ENCODE peak calls at places on chromosomes 4 and X, in four cellular contexts. J is transverse colon, V is tibial nerve, Q is K562. E is an unnamed sample.

GRCh38 chr4:13821522-13821921 is 194.0 kb upstream of the BOD1L1 start:
- DNase-seq in J (no peak), Q (no peak), V (no peak), E (no peak)

GRCh38 chr4:8615921-8616787 is 23.6 kb downstream of the CPZ start:
- DNase-seq in V (no peak), Q (no peak), J (no peak), E (no peak)

GRCh38 chrX:39492495-39493162 is 605.1 kb downstream of the BCOR start:
- DNase-seq in J (no peak), V (no peak), Q (no peak), E (no peak)

GRCh38 chrX:17635231-17635630 is 102.1 kb upstream of the SCML1 start:
- DNase-seq in Q (no peak), V (no peak), J (peak), E (no peak)

GRCh38 chrX:130108647-130109428 is 1.5 kb downstream of the ELF4 start:
- DNase-seq in J (peak), V (no peak), Q (peak), E (no peak)

GRCh38 chr4:5708171-5708828 is at the start of gene EVC2:
- DNase-seq in J (peak), V (peak), Q (peak), E (no peak)

GRCh38 chr4:11765849-11766453 is 337.3 kb upstream of the HS3ST1 start:
- DNase-seq in J (peak), V (peak), Q (peak), E (no peak)

GRCh38 chr4:81472249-81473085 is 760 bp upstream of the RASGEF1B start:
- DNase-seq in V (peak), J (peak), Q (no peak), E (peak)

GRCh38 chr4:40931238-40931637 is 181.5 kb downstream of the NSUN7 start:
- DNase-seq in J (no peak), V (no peak), Q (no peak), E (no peak)

GRCh38 chrX:124594017-124594651 is 247.8 kb downstream of the SH2D1A start:
- DNase-seq in V (no peak), Q (peak), J (no peak), E (no peak)

GRCh38 chr4:79920454-79920853 is 152.6 kb downstream of the ANTXR2 start:
- DNase-seq in Q (no peak), J (no peak), V (no peak), E (no peak)

GRCh38 chr4:90357117-90357710 is 230.0 kb downstream of the CCSER1 start:
- DNase-seq in Q (peak), V (no peak), J (no peak), E (no peak)

GRCh38 chr4:96102541-96103018 is 262.7 kb downstream of the PDHA2 start:
- DNase-seq in J (no peak), V (no peak), Q (no peak), E (no peak)

GRCh38 chrX:66162331-66162822 is 1.7 kb upstream of the HEPH start:
- DNase-seq in J (peak), Q (peak), V (no peak), E (no peak)
- TF ChIP-seq POLR2A in J (peak), Q (peak), V (no peak), E (no peak)

DNA sequence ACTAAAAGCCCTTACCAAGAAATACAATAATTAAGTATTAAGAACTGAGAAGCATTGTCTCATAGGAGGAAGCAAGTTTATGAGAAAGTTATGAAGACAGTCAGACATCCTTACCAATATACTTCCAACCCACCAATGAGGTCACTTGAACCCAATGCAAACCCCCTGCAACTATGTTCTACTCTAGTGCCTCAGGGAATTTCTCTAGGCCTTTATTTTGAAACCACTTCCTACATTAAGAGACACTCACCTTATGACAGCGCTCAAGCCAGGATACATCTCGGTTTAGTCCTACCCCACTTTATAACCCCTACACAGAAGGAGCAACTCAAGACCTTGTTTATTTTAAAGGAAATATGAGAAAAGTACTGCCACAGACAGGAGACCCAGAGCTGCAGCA is 61.3 kb downstream of the STPG2 start:
- DNase-seq in J (no peak), V (no peak), Q (no peak), E (no peak)
- H3K4me3 ChIP-seq in J (no peak), V (no peak), Q (no peak), E (no peak)

DNA sequence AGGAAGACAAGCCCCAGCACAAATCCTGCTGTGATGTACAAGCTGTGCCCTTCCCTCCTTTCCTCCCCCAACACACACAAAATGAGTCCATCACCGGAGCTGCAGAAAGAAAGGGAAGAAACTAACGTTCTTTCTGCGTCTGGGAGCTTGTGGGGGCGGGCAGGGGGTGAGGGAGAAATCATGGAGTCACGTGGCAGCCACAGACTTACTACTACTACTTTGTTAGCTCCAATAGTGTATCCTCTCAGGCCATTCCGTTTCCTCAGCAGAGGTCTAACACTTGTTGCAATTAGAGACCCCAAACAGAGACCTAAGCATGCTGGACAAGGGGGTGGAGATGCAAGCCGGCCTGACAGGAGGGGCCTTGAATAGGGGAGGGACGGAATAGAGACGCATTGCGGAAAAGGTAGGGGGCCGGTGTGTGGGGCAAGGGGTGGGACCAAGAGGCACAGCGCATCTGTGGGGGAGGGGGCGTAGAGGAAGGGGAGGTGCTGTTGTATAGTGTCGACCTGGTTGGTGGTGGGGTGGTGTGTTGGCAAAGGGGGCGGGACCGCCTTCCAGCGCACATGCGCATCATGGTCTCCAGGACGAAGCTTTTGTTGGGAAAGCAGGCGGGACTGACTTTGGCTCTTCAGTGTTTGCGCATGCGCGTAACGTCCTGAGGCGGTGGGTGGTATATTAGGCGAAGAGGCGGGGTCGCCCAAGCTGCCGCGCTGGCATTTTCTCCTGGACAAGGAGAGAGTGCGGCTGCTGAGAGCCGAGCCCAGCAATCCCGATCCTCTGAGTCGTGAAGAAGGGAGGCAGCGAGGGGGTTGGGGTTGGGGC is at the start of gene MAGED1:
- DNase-seq in Q (no peak), J (peak), V (peak), E (peak)
- TF ChIP-seq POLR2A in Q (no peak), J (peak), V (peak), E (no peak)

GRCh38 chr4:7366958-7367353 is 67.8 kb downstream of the PSAPL1 start:
- DNase-seq in J (no peak), V (no peak), Q (no peak), E (no peak)

GRCh38 chr4:7367361-7367760 is 67.4 kb downstream of the PSAPL1 start:
- DNase-seq in V (no peak), J (no peak), Q (no peak), E (no peak)

GRCh38 chr4:7364979-7365378 is 69.8 kb downstream of the PSAPL1 start:
- DNase-seq in J (no peak), Q (no peak), V (no peak), E (no peak)

GRCh38 chr4:7365472-7366179 is 69.1 kb downstream of the PSAPL1 start:
- DNase-seq in Q (no peak), V (no peak), J (no peak), E (peak)

GRCh38 chr4:7366180-7366957 is 68.4 kb downstream of the PSAPL1 start:
- DNase-seq in J (no peak), Q (no peak), V (no peak), E (no peak)
- H3K4me3 ChIP-seq in J (no peak), Q (no peak), V (no peak), E (no peak)

DNA sequence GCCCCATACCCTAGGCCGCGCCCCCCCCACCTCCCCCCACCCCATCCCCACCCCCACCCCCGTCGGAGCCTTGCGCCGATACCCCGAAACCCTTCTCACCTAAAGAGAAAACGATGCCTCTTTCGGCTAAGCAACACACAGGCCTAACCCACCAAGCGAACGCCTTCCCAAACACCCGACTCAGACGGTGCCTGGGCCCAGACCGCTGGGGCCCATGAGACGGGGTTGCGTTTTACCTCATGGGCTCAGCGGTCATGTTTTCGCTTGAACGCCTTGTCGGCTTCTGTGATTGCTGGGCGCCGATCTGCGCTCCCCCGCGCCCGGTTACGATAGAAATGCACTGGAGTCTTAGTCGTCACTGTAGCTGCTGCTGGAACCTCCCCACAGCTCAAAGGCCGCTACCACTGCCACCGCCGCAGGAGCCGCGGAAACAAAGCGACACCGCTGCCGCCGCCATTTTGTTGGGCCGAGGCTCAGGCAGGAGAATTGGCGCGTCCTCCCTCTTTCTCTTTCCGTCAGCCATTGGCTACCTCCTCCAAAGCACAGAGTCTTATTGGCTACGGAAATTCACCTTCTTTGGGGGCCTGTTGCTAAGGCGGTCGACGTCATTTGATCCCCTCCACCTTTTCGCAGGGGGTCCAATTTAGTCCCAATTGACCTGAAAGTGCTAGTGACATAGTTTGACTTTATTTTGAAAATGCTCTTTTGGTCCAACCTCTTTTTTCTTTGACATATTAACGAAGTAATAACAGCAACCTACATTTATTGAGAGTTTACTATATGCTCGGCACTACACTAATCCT is at the start of gene ATRX:
- DNase-seq in J (peak), Q (peak), V (peak), E (peak)
- TF ChIP-seq POLR2A in J (peak), Q (peak), V (no peak), E (no peak)

DNA sequence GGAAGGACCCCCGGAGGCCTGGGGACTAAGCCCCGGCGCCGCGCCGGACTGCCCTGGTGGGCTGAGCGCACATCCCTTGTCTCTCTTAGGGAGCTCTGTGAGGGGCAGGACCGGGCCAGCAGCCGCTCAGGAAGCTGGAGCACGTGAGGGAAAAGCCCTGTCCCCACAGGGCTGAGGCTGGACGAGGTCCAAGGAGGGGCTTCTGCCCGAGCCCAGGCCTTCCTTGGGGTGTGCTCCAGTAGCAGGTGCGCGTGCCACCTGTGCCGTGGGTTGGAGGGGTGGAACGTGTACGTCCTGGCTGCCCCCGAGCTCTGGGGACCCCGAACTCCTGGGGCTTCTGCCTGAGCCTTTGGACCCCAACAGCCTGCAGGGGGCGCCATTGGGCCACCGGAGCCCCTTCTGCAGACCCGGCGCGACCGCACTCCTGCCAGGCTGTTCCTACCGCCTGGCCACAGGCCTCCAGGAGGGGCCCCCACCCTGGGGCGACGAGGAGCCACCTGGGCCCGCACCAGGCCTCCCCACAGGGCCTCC is 27.2 kb downstream of the TACC3 start:
- DNase-seq in V (peak), Q (peak), J (peak), E (peak)
- H3K4me3 ChIP-seq in V (no peak), Q (peak), J (no peak), E (no peak)

GRCh38 chr4:38867478-38868054 is at the start of gene FAM114A1:
- DNase-seq in Q (peak), V (peak), J (peak), E (peak)
- TF ChIP-seq POLR2A in Q (peak), V (peak), J (peak), E (no peak)

GRCh38 chr4:153804742-153805141 is 15.9 kb upstream of the SFRP2 start:
- DNase-seq in V (no peak), J (no peak), Q (no peak), E (no peak)
- H3K4me3 ChIP-seq in V (no peak), J (no peak), Q (no peak), E (no peak)